ENCODE peak calls at places on chromosomes 3 and 15, in five cellular contexts. One of them, this sample, is unnamed.

GRCh38 chr15:80721476-80721875 is 26.4 kb downstream of the ABHD17C start:
- DNase-seq in neural progenitor cell: no peak
- DNase-seq in foreskin fibroblast: no peak
- DNase-seq in transverse colon: no peak
- DNase-seq in mucosa of gallbladder: no peak
- DNase-seq in this sample: no peak

GRCh38 chr3:64935995-64936394 is 248.2 kb upstream of the ADAMTS9 start:
- DNase-seq in neural progenitor cell: no peak
- DNase-seq in foreskin fibroblast: no peak
- DNase-seq in transverse colon: no peak
- DNase-seq in mucosa of gallbladder: no peak
- DNase-seq in this sample: no peak

GRCh38 chr3:151859125-151859741 is 14.2 kb upstream of the SUCNR1 start:
- DNase-seq in neural progenitor cell: no peak
- DNase-seq in foreskin fibroblast: no peak
- DNase-seq in transverse colon: no peak
- DNase-seq in mucosa of gallbladder: no peak
- DNase-seq in this sample: peak; percentile 39

GRCh38 chr3:45105855-45106655 is 40.1 kb downstream of the CDCP1 start:
- DNase-seq in neural progenitor cell: no peak
- DNase-seq in foreskin fibroblast: peak; percentile 92
- DNase-seq in transverse colon: no peak
- DNase-seq in mucosa of gallbladder: no peak
- DNase-seq in this sample: no peak

GRCh38 chr15:88882745-88883144 is 12.6 kb downstream of the HAPLN3 start:
- DNase-seq in neural progenitor cell: no peak
- DNase-seq in foreskin fibroblast: peak; percentile 26
- DNase-seq in transverse colon: no peak
- DNase-seq in mucosa of gallbladder: no peak
- DNase-seq in this sample: no peak

GRCh38 chr3:187293977-187294376 is 2.4 kb upstream of the MASP1 start:
- DNase-seq in neural progenitor cell: no peak
- DNase-seq in foreskin fibroblast: peak; percentile 45
- DNase-seq in transverse colon: no peak
- DNase-seq in mucosa of gallbladder: no peak
- DNase-seq in this sample: no peak

GRCh38 chr3:132180337-132180791 is 136.8 kb upstream of the ACP3 start:
- DNase-seq in neural progenitor cell: peak; percentile 83
- DNase-seq in foreskin fibroblast: peak; percentile 34
- DNase-seq in transverse colon: no peak
- DNase-seq in mucosa of gallbladder: no peak
- DNase-seq in this sample: peak; percentile 74

GRCh38 chr3:143267984-143268383 is 148.4 kb downstream of the CHST2 start:
- DNase-seq in neural progenitor cell: no peak
- DNase-seq in foreskin fibroblast: peak; percentile 67
- DNase-seq in transverse colon: no peak
- DNase-seq in mucosa of gallbladder: no peak
- DNase-seq in this sample: no peak

GRCh38 chr3:5039585-5039984 is 60.3 kb downstream of the BHLHE40 start:
- DNase-seq in neural progenitor cell: no peak
- DNase-seq in foreskin fibroblast: no peak
- DNase-seq in transverse colon: no peak
- DNase-seq in mucosa of gallbladder: no peak
- DNase-seq in this sample: no peak

GRCh38 chr3:13501056-13501455 is 20.9 kb downstream of the HDAC11 start:
- DNase-seq in neural progenitor cell: no peak
- DNase-seq in foreskin fibroblast: no peak
- DNase-seq in transverse colon: no peak
- DNase-seq in mucosa of gallbladder: no peak
- DNase-seq in this sample: no peak

GRCh38 chr3:120855665-120856437 is 52.2 kb upstream of the STXBP5L start:
- DNase-seq in neural progenitor cell: no peak
- DNase-seq in foreskin fibroblast: no peak
- DNase-seq in transverse colon: peak; percentile 10
- DNase-seq in mucosa of gallbladder: no peak
- DNase-seq in this sample: no peak

GRCh38 chr15:78714890-78715289 is 73.9 kb upstream of the CHRNB4 start:
- DNase-seq in neural progenitor cell: no peak
- DNase-seq in foreskin fibroblast: no peak
- DNase-seq in transverse colon: no peak
- DNase-seq in mucosa of gallbladder: no peak
- DNase-seq in this sample: no peak

GRCh38 chr3:126509565-126510322 is 7.8 kb downstream of the UROC1 start:
- DNase-seq in neural progenitor cell: no peak
- DNase-seq in foreskin fibroblast: no peak
- DNase-seq in transverse colon: no peak
- DNase-seq in mucosa of gallbladder: no peak
- DNase-seq in this sample: no peak

GRCh38 chr3:66473637-66474036 is 27.2 kb downstream of the LRIG1 start:
- DNase-seq in neural progenitor cell: no peak
- DNase-seq in foreskin fibroblast: peak; percentile 46
- DNase-seq in transverse colon: no peak
- DNase-seq in mucosa of gallbladder: no peak
- DNase-seq in this sample: no peak

GRCh38 chr3:179666030-179666429 is 13.2 kb downstream of the USP13 start:
- DNase-seq in neural progenitor cell: no peak
- DNase-seq in foreskin fibroblast: no peak
- DNase-seq in transverse colon: no peak
- DNase-seq in mucosa of gallbladder: no peak
- DNase-seq in this sample: no peak

GRCh38 chr3:153339065-153339464 is 177.0 kb downstream of the RAP2B start:
- DNase-seq in neural progenitor cell: no peak
- DNase-seq in foreskin fibroblast: no peak
- DNase-seq in transverse colon: no peak
- DNase-seq in mucosa of gallbladder: no peak
- DNase-seq in this sample: no peak

GRCh38 chr3:117628896-117629295 is 919.3 kb downstream of the TUSC7 start:
- DNase-seq in neural progenitor cell: no peak
- DNase-seq in foreskin fibroblast: peak; percentile 83
- DNase-seq in transverse colon: no peak
- DNase-seq in mucosa of gallbladder: no peak
- DNase-seq in this sample: peak; percentile 36

GRCh38 chr3:4983739-4984510 is 4.7 kb downstream of the BHLHE40 start:
- DNase-seq in neural progenitor cell: peak; percentile 25
- DNase-seq in foreskin fibroblast: peak; percentile 68
- DNase-seq in transverse colon: peak; percentile 72
- DNase-seq in mucosa of gallbladder: no peak
- DNase-seq in this sample: peak; percentile 64

GRCh38 chr3:133362539-133362938 is 37.3 kb upstream of the BFSP2 start:
- DNase-seq in neural progenitor cell: peak; percentile 35
- DNase-seq in foreskin fibroblast: no peak
- DNase-seq in transverse colon: no peak
- DNase-seq in mucosa of gallbladder: no peak
- DNase-seq in this sample: no peak

GRCh38 chr3:57805674-57806073 is 49.6 kb downstream of the SLMAP start:
- DNase-seq in neural progenitor cell: no peak
- DNase-seq in foreskin fibroblast: peak; percentile 70
- DNase-seq in transverse colon: no peak
- DNase-seq in mucosa of gallbladder: no peak
- DNase-seq in this sample: peak; percentile 28

GRCh38 chr3:32778389-32778788 is 39.4 kb upstream of the TRIM71 start:
- DNase-seq in neural progenitor cell: no peak
- DNase-seq in foreskin fibroblast: no peak
- DNase-seq in transverse colon: no peak
- DNase-seq in mucosa of gallbladder: no peak
- DNase-seq in this sample: no peak